ENCODE peak calls at places on chromosomes 1 and 21, in four cellular contexts. One of them, this sample, is unnamed.

GRCh38 chr1:33126411-33127000 is 45.6 kb downstream of the AZIN2 start:
- DNase-seq in GM23248: peak; percentile 8
- DNase-seq in Karpas-422: no peak
- DNase-seq in PC-3: no peak
- DNase-seq in this sample: no peak

GRCh38 chr1:170309389-170310013 is 163.7 kb downstream of the NTMT2 start:
- DNase-seq in GM23248: peak; percentile 96
- DNase-seq in Karpas-422: no peak
- DNase-seq in PC-3: peak; percentile 45
- DNase-seq in this sample: no peak

GRCh38 chr1:31872658-31873636 is 57.1 kb upstream of the SPOCD1 start:
- DNase-seq in GM23248: no peak
- DNase-seq in Karpas-422: no peak
- DNase-seq in PC-3: no peak
- DNase-seq in this sample: no peak

GRCh38 chr1:223445402-223445801 is 52.2 kb downstream of the CCDC185 start:
- DNase-seq in GM23248: no peak
- DNase-seq in Karpas-422: no peak
- DNase-seq in PC-3: no peak
- DNase-seq in this sample: no peak

GRCh38 chr1:226132731-226133503 is 53.6 kb downstream of the ACBD3 start:
- DNase-seq in GM23248: peak; percentile 53
- DNase-seq in Karpas-422: no peak
- DNase-seq in PC-3: peak; percentile 91
- DNase-seq in this sample: no peak

GRCh38 chr1:189619682-189620332 is 857.9 kb downstream of the BRINP3 start:
- DNase-seq in GM23248: peak; percentile 17
- DNase-seq in Karpas-422: no peak
- DNase-seq in PC-3: peak; percentile 96
- DNase-seq in this sample: no peak

GRCh38 chr1:10161121-10161520 is 49.2 kb upstream of the KIF1B start:
- DNase-seq in GM23248: no peak
- DNase-seq in Karpas-422: no peak
- DNase-seq in PC-3: no peak
- DNase-seq in this sample: no peak

GRCh38 chr1:33280091-33280661 is 23.9 kb downstream of the ZNF362 start:
- DNase-seq in GM23248: no peak
- DNase-seq in Karpas-422: no peak
- DNase-seq in PC-3: no peak
- DNase-seq in this sample: no peak

GRCh38 chr1:235857756-235858155 is 8.9 kb downstream of the LYST start:
- DNase-seq in GM23248: no peak
- DNase-seq in Karpas-422: peak; percentile 15
- DNase-seq in PC-3: no peak
- DNase-seq in this sample: no peak

GRCh38 chr1:201357636-201358348 is 19.7 kb downstream of the TNNT2 start:
- DNase-seq in GM23248: no peak
- DNase-seq in Karpas-422: no peak
- DNase-seq in PC-3: no peak
- DNase-seq in this sample: no peak

GRCh38 chr21:46065215-46065992 is 32.5 kb upstream of the COL6A2 start:
- DNase-seq in GM23248: peak; percentile 85
- DNase-seq in Karpas-422: no peak
- DNase-seq in PC-3: peak; percentile 34
- DNase-seq in this sample: no peak

GRCh38 chr1:217211484-217211883 is 419.4 kb downstream of the GPATCH2 start:
- DNase-seq in GM23248: no peak
- DNase-seq in Karpas-422: no peak
- DNase-seq in PC-3: no peak
- DNase-seq in this sample: no peak

GRCh38 chr1:18217398-18218043 is 109.9 kb downstream of the IGSF21 start:
- DNase-seq in GM23248: peak; percentile 49
- DNase-seq in Karpas-422: peak; percentile 87
- DNase-seq in PC-3: peak; percentile 39
- DNase-seq in this sample: peak; percentile 21

GRCh38 chr1:226033599-226034390 is 28.7 kb upstream of the H3-3A start:
- DNase-seq in GM23248: no peak
- DNase-seq in Karpas-422: no peak
- DNase-seq in PC-3: no peak
- DNase-seq in this sample: no peak

GRCh38 chr1:114043046-114043445 is 63.8 kb downstream of the OLFML3 start:
- DNase-seq in GM23248: no peak
- DNase-seq in Karpas-422: no peak
- DNase-seq in PC-3: no peak
- DNase-seq in this sample: no peak
- H3K9me2 ChIP-seq in GM23248: no peaks in the 10 kb centered on the region
- H3K9me2 ChIP-seq in Karpas-422: no peaks in the 10 kb centered on the region
- H3K9me2 ChIP-seq in PC-3: no peaks in the 10 kb centered on the region
- H3K9me2 ChIP-seq in this sample: no peaks in the 10 kb centered on the region

GRCh38 chr1:61171915-61172485 is 89.6 kb downstream of the NFIA start:
- DNase-seq in GM23248: no peak
- DNase-seq in Karpas-422: no peak
- DNase-seq in PC-3: no peak
- DNase-seq in this sample: no peak
- H3K79me2 ChIP-seq in GM23248: no peaks in the 10 kb centered on the region
- H3K79me2 ChIP-seq in Karpas-422: peaks cover 2% of the 10 kb centered on the region
- H3K79me2 ChIP-seq in PC-3: no peaks in the 10 kb centered on the region
- H3K79me2 ChIP-seq in this sample: no peaks in the 10 kb centered on the region

GRCh38 chr1:117636637-117637425 is 31.0 kb downstream of the TENT5C start:
- DNase-seq in GM23248: no peak
- DNase-seq in Karpas-422: no peak
- DNase-seq in PC-3: no peak
- DNase-seq in this sample: no peak
- H3K4me3 ChIP-seq in GM23248: no peak overlapping the region
- H3K4me3 ChIP-seq in Karpas-422: no peak overlapping the region
- H3K4me3 ChIP-seq in PC-3: no peak overlapping the region
- H3K4me3 ChIP-seq in this sample: no peak overlapping the region

DNA sequence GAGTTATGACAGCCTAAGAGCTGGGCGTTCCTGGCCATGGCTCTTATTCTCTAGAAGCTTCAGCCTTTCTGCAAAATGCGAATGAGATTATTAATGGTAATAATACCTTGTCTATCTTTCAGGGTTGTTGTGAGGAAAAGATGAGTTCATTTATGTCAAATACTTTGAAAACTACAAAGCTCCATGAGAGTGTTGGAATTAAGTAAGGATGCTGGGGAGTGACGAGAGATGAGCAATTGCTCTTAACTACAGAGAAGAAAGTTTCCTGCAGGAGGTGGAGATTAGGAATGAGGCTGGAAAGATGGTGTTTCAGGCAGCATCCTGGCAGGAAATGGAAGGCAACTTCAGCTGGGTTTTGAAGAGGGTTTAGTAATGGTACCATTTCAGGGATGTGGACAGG is 124.2 kb downstream of the CACNA1E start:
- DNase-seq in GM23248: no peak
- DNase-seq in Karpas-422: no peak
- DNase-seq in PC-3: no peak
- DNase-seq in this sample: no peak
- H3K9me2 ChIP-seq in GM23248: no peaks in the 10 kb centered on the region
- H3K9me2 ChIP-seq in Karpas-422: no peaks in the 10 kb centered on the region
- H3K9me2 ChIP-seq in PC-3: no peaks in the 10 kb centered on the region
- H3K9me2 ChIP-seq in this sample: no peaks in the 10 kb centered on the region

GRCh38 chr1:175171214-175171913 is 21.2 kb downstream of the KIAA0040 start:
- DNase-seq in GM23248: no peak
- DNase-seq in Karpas-422: no peak
- DNase-seq in PC-3: no peak
- DNase-seq in this sample: no peak

GRCh38 chr1:175174702-175175102 is 17.9 kb downstream of the KIAA0040 start:
- DNase-seq in GM23248: no peak
- DNase-seq in Karpas-422: peak; percentile 76
- DNase-seq in PC-3: peak; percentile 84
- DNase-seq in this sample: peak; percentile 60

GRCh38 chr1:175174273-175174672 is 18.3 kb downstream of the KIAA0040 start:
- DNase-seq in GM23248: no peak
- DNase-seq in Karpas-422: no peak
- DNase-seq in PC-3: no peak
- DNase-seq in this sample: no peak

GRCh38 chr1:175169305-175170018 is 23.1 kb downstream of the KIAA0040 start:
- DNase-seq in GM23248: no peak
- DNase-seq in Karpas-422: no peak
- DNase-seq in PC-3: peak; percentile 88
- DNase-seq in this sample: no peak

DNA sequence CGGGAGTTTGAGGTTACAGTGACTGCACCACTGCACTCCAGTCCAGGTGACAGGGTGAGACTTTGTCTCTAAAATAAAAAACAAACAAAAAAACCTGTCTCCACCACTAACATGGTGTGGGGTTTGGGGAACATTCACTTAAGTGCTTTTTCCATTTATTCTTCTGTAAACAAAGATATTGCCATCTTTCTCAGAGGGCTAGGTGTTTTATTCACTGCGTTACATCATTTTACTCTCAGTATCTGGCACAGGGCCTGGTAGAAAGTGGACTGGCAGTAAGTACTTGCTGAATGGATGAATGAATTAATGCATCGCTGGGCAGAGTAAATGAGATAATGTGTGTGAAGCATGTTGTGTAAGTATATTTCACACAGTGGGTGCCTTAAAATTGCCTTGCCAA is 20.1 kb downstream of the KIAA0040 start:
- DNase-seq in GM23248: no peak
- DNase-seq in Karpas-422: no peak
- DNase-seq in PC-3: no peak
- DNase-seq in this sample: no peak
- H3K79me2 ChIP-seq in GM23248: no peaks in the 10 kb centered on the region
- H3K79me2 ChIP-seq in Karpas-422: peaks cover 91% of the 10 kb centered on the region
- H3K79me2 ChIP-seq in PC-3: no peaks in the 10 kb centered on the region
- H3K79me2 ChIP-seq in this sample: peaks cover 93% of the 10 kb centered on the region

DNA sequence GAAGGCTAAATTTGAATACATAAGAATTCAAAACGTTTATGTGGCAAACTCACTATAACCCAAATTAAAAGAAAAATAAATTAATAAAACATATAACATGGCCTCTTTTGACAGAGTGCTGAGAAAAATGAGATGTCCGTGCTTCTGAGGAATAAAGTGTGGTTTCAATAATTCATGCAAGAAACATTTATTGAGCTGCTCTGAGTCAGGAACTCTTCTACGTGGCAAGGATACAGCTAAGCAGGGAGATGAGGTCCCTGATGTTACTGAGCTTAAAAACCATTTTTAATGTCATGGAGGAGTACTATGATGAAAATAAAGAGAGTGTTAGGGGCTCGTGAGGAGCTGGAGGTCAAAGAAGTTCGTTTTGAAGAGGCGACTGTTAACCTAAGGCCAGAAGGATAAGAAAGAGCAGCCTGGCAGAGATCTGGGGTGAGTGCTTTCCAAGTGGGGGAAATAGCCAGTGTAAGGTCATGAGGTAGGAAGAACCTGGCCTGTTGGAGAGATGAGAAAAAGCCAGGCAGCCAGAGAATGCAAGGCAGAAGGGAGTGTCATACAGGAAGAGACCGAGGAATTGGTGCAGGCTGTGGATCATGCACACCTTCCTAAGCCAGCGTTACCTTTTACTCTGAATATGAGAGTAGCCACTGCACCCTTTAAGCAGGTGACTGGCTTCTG is 182.2 kb upstream of the DUSP10 start:
- DNase-seq in GM23248: peak; percentile 72
- DNase-seq in Karpas-422: no peak
- DNase-seq in PC-3: no peak
- DNase-seq in this sample: no peak
- H3K4me3 ChIP-seq in GM23248: no peak overlapping the region
- H3K4me3 ChIP-seq in Karpas-422: no peak overlapping the region
- H3K4me3 ChIP-seq in PC-3: no peak overlapping the region
- H3K4me3 ChIP-seq in this sample: no peak overlapping the region

GRCh38 chr1:152537496-152537895 is 23.2 kb downstream of the CRCT1 start:
- DNase-seq in GM23248: no peak
- DNase-seq in Karpas-422: no peak
- DNase-seq in PC-3: no peak
- DNase-seq in this sample: no peak

GRCh38 chr1:152535774-152536173 is 21.5 kb downstream of the CRCT1 start:
- DNase-seq in GM23248: no peak
- DNase-seq in Karpas-422: no peak
- DNase-seq in PC-3: no peak
- DNase-seq in this sample: no peak

GRCh38 chr1:152543808-152544207 is 22.8 kb downstream of the LCE3E start:
- DNase-seq in GM23248: peak; percentile 39
- DNase-seq in Karpas-422: peak; percentile 67
- DNase-seq in PC-3: peak; percentile 14
- DNase-seq in this sample: no peak

GRCh38 chr1:152539901-152540300 is 25.6 kb downstream of the CRCT1 start:
- DNase-seq in GM23248: no peak
- DNase-seq in Karpas-422: no peak
- DNase-seq in PC-3: no peak
- DNase-seq in this sample: no peak
- H3K9me2 ChIP-seq in GM23248: no peaks in the 10 kb centered on the region
- H3K9me2 ChIP-seq in Karpas-422: no peaks in the 10 kb centered on the region
- H3K9me2 ChIP-seq in PC-3: no peaks in the 10 kb centered on the region
- H3K9me2 ChIP-seq in this sample: no peaks in the 10 kb centered on the region

This sample was measured in MM.1S.